ENCODE peak calls at places on chromosomes 6 and 20, in seven cellular contexts. I is NAMALWA; D is fibroblast of gingiva; R is T-cell; A is GM03348; O is activated CD4-positive, alpha-beta T cell treated with anti-CD3 and anti-CD28 coated beads for 4 hours; S is HTR-8/SVneo. Q is an unnamed sample.

GRCh38 chr20:44888226-44889103 is 3.0 kb downstream of the YWHAB start:
- DNase-seq in I (peak; percentile 51), D (peak; percentile 35), R (no peak), A (peak; percentile 44), O (no peak), S (no peak), Q (peak; percentile 42)

GRCh38 chr20:1646975-1647431 is 10.6 kb downstream of the SIRPG start:
- DNase-seq in I (no peak), D (no peak), R (no peak), A (no peak), O (no peak), S (no peak), Q (no peak)

GRCh38 chr20:47258745-47259695 is 97.5 kb downstream of the ZMYND8 start:
- DNase-seq in I (peak; percentile 78), D (peak; percentile 47), R (no peak), A (no peak), O (no peak), S (no peak), Q (no peak)

GRCh38 chr6:44146685-44147084 is 11.9 kb upstream of the CAPN11 start:
- DNase-seq in I (no peak), D (no peak), R (no peak), A (no peak), O (no peak), S (no peak), Q (no peak)

GRCh38 chr6:7042056-7042653 is 65.6 kb upstream of the RREB1 start:
- DNase-seq in I (no peak), D (no peak), R (no peak), A (no peak), O (no peak), S (no peak), Q (no peak)

GRCh38 chr20:34112600-34113061 is 588 bp upstream of the EIF2S2 start:
- DNase-seq in I (peak; percentile 75), D (peak; percentile 4), R (no peak), A (peak; percentile 45), O (no peak), S (peak; percentile 46), Q (peak; percentile 67)

GRCh38 chr20:20358801-20359200 is 9.1 kb upstream of the INSM1 start:
- DNase-seq in I (no peak), D (no peak), R (no peak), A (no peak), O (no peak), S (no peak), Q (no peak)

GRCh38 chr20:1876217-1876921 is 18.8 kb upstream of the SIRPA start:
- DNase-seq in I (peak; percentile 50), D (no peak), R (no peak), A (no peak), O (no peak), S (no peak), Q (no peak)

GRCh38 chr20:64176548-64177419 is 12.5 kb downstream of the MYT1 start:
- DNase-seq in I (no peak), D (no peak), R (no peak), A (no peak), O (no peak), S (no peak), Q (no peak)

GRCh38 chr20:53332022-53332824 is 261.4 kb downstream of the ZNF217 start:
- DNase-seq in I (no peak), D (no peak), R (no peak), A (no peak), O (no peak), S (no peak), Q (no peak)